ENCODE peak calls at places on chromosomes 4 and X, in seven cellular contexts. One of them, this sample, is unnamed.

GRCh38 chr4:155208258-155209054 is at the start of gene NPY2R:
- DNase-seq in Right ventricle myocardium superior: no peak
- DNase-seq in myocyte: no peak
- DNase-seq in natural killer cell: no peak
- DNase-seq in gastrocnemius medialis: no peak
- DNase-seq in coronary artery: no peak
- DNase-seq in iris pigment epithelial cell: no peak
- DNase-seq in this sample: peak; percentile 91

GRCh38 chrX:6383911-6384310 is 151.0 kb downstream of the VCX3A start:
- DNase-seq in Right ventricle myocardium superior: no peak
- DNase-seq in myocyte: no peak
- DNase-seq in natural killer cell: no peak
- DNase-seq in gastrocnemius medialis: no peak
- DNase-seq in coronary artery: no peak
- DNase-seq in iris pigment epithelial cell: no peak
- DNase-seq in this sample: peak; percentile 66

GRCh38 chrX:27186671-27187070 is 276.5 kb downstream of the PPP4R3C start:
- DNase-seq in Right ventricle myocardium superior: no peak
- DNase-seq in myocyte: peak; percentile 17
- DNase-seq in natural killer cell: no peak
- DNase-seq in gastrocnemius medialis: no peak
- DNase-seq in coronary artery: no peak
- DNase-seq in iris pigment epithelial cell: peak; percentile 47
- DNase-seq in this sample: peak; percentile 58

GRCh38 chrX:31036895-31037294 is 34.9 kb downstream of the FTHL17 start:
- DNase-seq in Right ventricle myocardium superior: peak; percentile 34
- DNase-seq in myocyte: peak; percentile 61
- DNase-seq in natural killer cell: no peak
- DNase-seq in gastrocnemius medialis: no peak
- DNase-seq in coronary artery: no peak
- DNase-seq in iris pigment epithelial cell: peak; percentile 56
- DNase-seq in this sample: peak; percentile 77

GRCh38 chr4:90995996-90996395 is 868.8 kb downstream of the CCSER1 start:
- DNase-seq in Right ventricle myocardium superior: no peak
- DNase-seq in myocyte: no peak
- DNase-seq in natural killer cell: no peak
- DNase-seq in gastrocnemius medialis: no peak
- DNase-seq in coronary artery: no peak
- DNase-seq in iris pigment epithelial cell: no peak
- DNase-seq in this sample: no peak

GRCh38 chr4:53273726-53274125 is 92.1 kb downstream of the SCFD2 start:
- DNase-seq in Right ventricle myocardium superior: no peak
- DNase-seq in myocyte: peak; percentile 76
- DNase-seq in natural killer cell: no peak
- DNase-seq in gastrocnemius medialis: no peak
- DNase-seq in coronary artery: no peak
- DNase-seq in iris pigment epithelial cell: peak; percentile 75
- DNase-seq in this sample: no peak

GRCh38 chr4:2078584-2078983 is 19.5 kb downstream of the NAT8L start:
- DNase-seq in Right ventricle myocardium superior: no peak
- DNase-seq in myocyte: no peak
- DNase-seq in natural killer cell: no peak
- DNase-seq in gastrocnemius medialis: no peak
- DNase-seq in coronary artery: peak; percentile 19
- DNase-seq in iris pigment epithelial cell: no peak
- DNase-seq in this sample: peak; percentile 30

GRCh38 chr4:13476915-13477314 is 7.2 kb downstream of the RAB28 start:
- DNase-seq in Right ventricle myocardium superior: no peak
- DNase-seq in myocyte: no peak
- DNase-seq in natural killer cell: no peak
- DNase-seq in gastrocnemius medialis: no peak
- DNase-seq in coronary artery: no peak
- DNase-seq in iris pigment epithelial cell: peak; percentile 93
- DNase-seq in this sample: no peak

GRCh38 chr4:143352052-143352451 is 15.4 kb downstream of the GAB1 start:
- DNase-seq in Right ventricle myocardium superior: no peak
- DNase-seq in myocyte: no peak
- DNase-seq in natural killer cell: no peak
- DNase-seq in gastrocnemius medialis: no peak
- DNase-seq in coronary artery: no peak
- DNase-seq in iris pigment epithelial cell: no peak
- DNase-seq in this sample: no peak

GRCh38 chr4:17232575-17233253 is 279.2 kb downstream of the QDPR start:
- DNase-seq in Right ventricle myocardium superior: peak; percentile 50
- DNase-seq in myocyte: no peak
- DNase-seq in natural killer cell: no peak
- DNase-seq in gastrocnemius medialis: no peak
- DNase-seq in coronary artery: no peak
- DNase-seq in iris pigment epithelial cell: peak; percentile 84
- DNase-seq in this sample: no peak

GRCh38 chrX:39811391-39811790 is 286.4 kb downstream of the BCOR start:
- DNase-seq in Right ventricle myocardium superior: no peak
- DNase-seq in myocyte: no peak
- DNase-seq in natural killer cell: no peak
- DNase-seq in gastrocnemius medialis: no peak
- DNase-seq in coronary artery: no peak
- DNase-seq in iris pigment epithelial cell: no peak
- DNase-seq in this sample: peak; percentile 71

GRCh38 chr4:173240696-173241095 is 72.1 kb downstream of the GALNT7 start:
- DNase-seq in Right ventricle myocardium superior: no peak
- DNase-seq in myocyte: no peak
- DNase-seq in natural killer cell: no peak
- DNase-seq in gastrocnemius medialis: no peak
- DNase-seq in coronary artery: no peak
- DNase-seq in iris pigment epithelial cell: no peak
- DNase-seq in this sample: no peak

GRCh38 chrX:138001219-138001618 is 435.3 kb downstream of the ZIC3 start:
- DNase-seq in Right ventricle myocardium superior: no peak
- DNase-seq in myocyte: no peak
- DNase-seq in natural killer cell: no peak
- DNase-seq in gastrocnemius medialis: no peak
- DNase-seq in coronary artery: no peak
- DNase-seq in iris pigment epithelial cell: no peak
- DNase-seq in this sample: no peak

GRCh38 chrX:13837290-13837745 is 20.4 kb upstream of the GPM6B start:
- DNase-seq in Right ventricle myocardium superior: no peak
- DNase-seq in myocyte: no peak
- DNase-seq in natural killer cell: no peak
- DNase-seq in gastrocnemius medialis: no peak
- DNase-seq in coronary artery: no peak
- DNase-seq in iris pigment epithelial cell: peak; percentile 1
- DNase-seq in this sample: peak; percentile 70

GRCh38 chr4:87973283-87974169 is 2.0 kb upstream of the SPP1 start:
- DNase-seq in Right ventricle myocardium superior: peak; percentile 62
- DNase-seq in myocyte: peak; percentile 65
- DNase-seq in natural killer cell: no peak
- DNase-seq in gastrocnemius medialis: no peak
- DNase-seq in coronary artery: no peak
- DNase-seq in iris pigment epithelial cell: peak; percentile 64
- DNase-seq in this sample: peak; percentile 85

GRCh38 chr4:142706381-142706780 is 139.7 kb downstream of the INPP4B start:
- DNase-seq in Right ventricle myocardium superior: no peak
- DNase-seq in myocyte: no peak
- DNase-seq in natural killer cell: no peak
- DNase-seq in gastrocnemius medialis: no peak
- DNase-seq in coronary artery: no peak
- DNase-seq in iris pigment epithelial cell: no peak
- DNase-seq in this sample: no peak

GRCh38 chr4:3879681-3880594 is 113.8 kb downstream of the ADRA2C start:
- DNase-seq in Right ventricle myocardium superior: peak; percentile 41
- DNase-seq in myocyte: no peak
- DNase-seq in natural killer cell: peak; percentile 65
- DNase-seq in gastrocnemius medialis: no peak
- DNase-seq in coronary artery: no peak
- DNase-seq in iris pigment epithelial cell: no peak
- DNase-seq in this sample: no peak

GRCh38 chr4:77079281-77079680 is 3.5 kb upstream of the CCNI start:
- DNase-seq in Right ventricle myocardium superior: no peak
- DNase-seq in myocyte: no peak
- DNase-seq in natural killer cell: no peak
- DNase-seq in gastrocnemius medialis: no peak
- DNase-seq in coronary artery: no peak
- DNase-seq in iris pigment epithelial cell: no peak
- DNase-seq in this sample: no peak

GRCh38 chrX:1528186-1528883 is 8.7 kb downstream of the P2RY8 start:
- DNase-seq in Right ventricle myocardium superior: no peak
- DNase-seq in myocyte: no peak
- DNase-seq in natural killer cell: no peak
- DNase-seq in gastrocnemius medialis: no peak
- DNase-seq in coronary artery: no peak
- DNase-seq in iris pigment epithelial cell: no peak
- DNase-seq in this sample: no peak

GRCh38 chr4:122973465-122973864 is 51.1 kb upstream of the NUDT6 start:
- DNase-seq in Right ventricle myocardium superior: no peak
- DNase-seq in myocyte: no peak
- DNase-seq in natural killer cell: no peak
- DNase-seq in gastrocnemius medialis: no peak
- DNase-seq in coronary artery: no peak
- DNase-seq in iris pigment epithelial cell: no peak
- DNase-seq in this sample: no peak

GRCh38 chr4:155399974-155400697 is 23.4 kb upstream of the MAP9 start:
- DNase-seq in Right ventricle myocardium superior: no peak
- DNase-seq in myocyte: no peak
- DNase-seq in natural killer cell: no peak
- DNase-seq in gastrocnemius medialis: no peak
- DNase-seq in coronary artery: no peak
- DNase-seq in iris pigment epithelial cell: no peak
- DNase-seq in this sample: no peak

GRCh38 chrX:39935414-39936064 is 162.2 kb downstream of the BCOR start:
- DNase-seq in Right ventricle myocardium superior: no peak
- DNase-seq in myocyte: no peak
- DNase-seq in natural killer cell: no peak
- DNase-seq in gastrocnemius medialis: no peak
- DNase-seq in coronary artery: no peak
- DNase-seq in iris pigment epithelial cell: peak; percentile 18
- DNase-seq in this sample: peak; percentile 83

GRCh38 chrX:10197597-10198210 is 40.9 kb downstream of the CLCN4 start:
- DNase-seq in Right ventricle myocardium superior: no peak
- DNase-seq in myocyte: no peak
- DNase-seq in natural killer cell: no peak
- DNase-seq in gastrocnemius medialis: no peak
- DNase-seq in coronary artery: no peak
- DNase-seq in iris pigment epithelial cell: no peak
- DNase-seq in this sample: no peak

GRCh38 chr4:87543835-87544461 is 14.8 kb upstream of the SPARCL1 start:
- DNase-seq in Right ventricle myocardium superior: no peak
- DNase-seq in myocyte: peak; percentile 56
- DNase-seq in natural killer cell: no peak
- DNase-seq in gastrocnemius medialis: no peak
- DNase-seq in coronary artery: no peak
- DNase-seq in iris pigment epithelial cell: peak; percentile 72
- DNase-seq in this sample: peak; percentile 68

GRCh38 chr4:40576651-40577480 is 52.8 kb downstream of the RBM47 start:
- DNase-seq in Right ventricle myocardium superior: peak; percentile 80
- DNase-seq in myocyte: peak; percentile 39
- DNase-seq in natural killer cell: no peak
- DNase-seq in gastrocnemius medialis: peak; percentile 51
- DNase-seq in coronary artery: peak; percentile 79
- DNase-seq in iris pigment epithelial cell: peak; percentile 80
- DNase-seq in this sample: peak; percentile 75

GRCh38 chr4:37794046-37794445 is 32.4 kb upstream of the PGM2 start:
- DNase-seq in Right ventricle myocardium superior: no peak
- DNase-seq in myocyte: no peak
- DNase-seq in natural killer cell: no peak
- DNase-seq in gastrocnemius medialis: no peak
- DNase-seq in coronary artery: no peak
- DNase-seq in iris pigment epithelial cell: no peak
- DNase-seq in this sample: no peak

GRCh38 chr4:186765138-186765537 is 41.5 kb upstream of the FAT1 start:
- DNase-seq in Right ventricle myocardium superior: no peak
- DNase-seq in myocyte: peak; percentile 97
- DNase-seq in natural killer cell: no peak
- DNase-seq in gastrocnemius medialis: no peak
- DNase-seq in coronary artery: no peak
- DNase-seq in iris pigment epithelial cell: peak; percentile 61
- DNase-seq in this sample: peak; percentile 66

GRCh38 chrX:74249963-74250362 is 54.0 kb upstream of the ZCCHC13 start:
- DNase-seq in Right ventricle myocardium superior: no peak
- DNase-seq in myocyte: no peak
- DNase-seq in natural killer cell: no peak
- DNase-seq in gastrocnemius medialis: no peak
- DNase-seq in coronary artery: no peak
- DNase-seq in iris pigment epithelial cell: no peak
- DNase-seq in this sample: peak; percentile 95

GRCh38 chr4:6565691-6566431 is 9.1 kb upstream of the MAN2B2 start:
- DNase-seq in Right ventricle myocardium superior: no peak
- DNase-seq in myocyte: no peak
- DNase-seq in natural killer cell: no peak
- DNase-seq in gastrocnemius medialis: no peak
- DNase-seq in coronary artery: no peak
- DNase-seq in iris pigment epithelial cell: no peak
- DNase-seq in this sample: peak; percentile 62

GRCh38 chr4:37685726-37686372 is 327 bp downstream of the RELL1 start:
- DNase-seq in Right ventricle myocardium superior: no peak
- DNase-seq in myocyte: peak; percentile 69
- DNase-seq in natural killer cell: peak; percentile 48
- DNase-seq in gastrocnemius medialis: peak; percentile 27
- DNase-seq in coronary artery: peak; percentile 87
- DNase-seq in iris pigment epithelial cell: peak; percentile 37
- DNase-seq in this sample: no peak

This sample was measured in endodermal cell.